ENCODE peak calls at places on chromosomes 1 and 21, in five cellular contexts. One of them, this sample, is unnamed.

GRCh38 chr21:33360871-33361602 is 36.3 kb downstream of the IFNAR1 start:
- DNase-seq in trophoblast cell: peak
- DNase-seq in H1: peak
- DNase-seq in neuronal stem cell: peak
- DNase-seq in mesenchymal stem cell: peak
- DNase-seq in this sample: peak

GRCh38 chr1:32885691-32886011 is 640 bp upstream of the HPCA start:
- DNase-seq in mesenchymal stem cell: no peak
- DNase-seq in trophoblast cell: no peak
- DNase-seq in H1: no peak
- DNase-seq in neuronal stem cell: no peak
- DNase-seq in this sample: no peak

GRCh38 chr1:197865809-197866208 is 36.6 kb upstream of the C1orf53 start:
- DNase-seq in mesenchymal stem cell: no peak
- DNase-seq in neuronal stem cell: no peak
- DNase-seq in H1: no peak
- DNase-seq in trophoblast cell: no peak
- DNase-seq in this sample: no peak

GRCh38 chr1:225449261-225449660 is 21.4 kb upstream of the LBR start:
- DNase-seq in neuronal stem cell: no peak
- DNase-seq in mesenchymal stem cell: no peak
- DNase-seq in trophoblast cell: no peak
- DNase-seq in H1: no peak
- DNase-seq in this sample: no peak

GRCh38 chr1:26811057-26811456 is 15.4 kb upstream of the ZDHHC18 start:
- DNase-seq in trophoblast cell: no peak
- DNase-seq in neuronal stem cell: no peak
- DNase-seq in H1: no peak
- DNase-seq in mesenchymal stem cell: no peak
- DNase-seq in this sample: no peak

GRCh38 chr1:36520771-36521420 is 38.2 kb upstream of the CSF3R start:
- DNase-seq in mesenchymal stem cell: no peak
- DNase-seq in neuronal stem cell: no peak
- DNase-seq in H1: no peak
- DNase-seq in trophoblast cell: no peak
- DNase-seq in this sample: no peak

GRCh38 chr21:35682874-35683549 is 377.3 kb downstream of the SETD4 start:
- DNase-seq in neuronal stem cell: no peak
- DNase-seq in trophoblast cell: no peak
- DNase-seq in H1: no peak
- DNase-seq in mesenchymal stem cell: no peak
- DNase-seq in this sample: no peak

GRCh38 chr1:32494196-32494595 is 29.3 kb downstream of the ZBTB8B start:
- DNase-seq in neuronal stem cell: no peak
- DNase-seq in mesenchymal stem cell: peak
- DNase-seq in trophoblast cell: peak
- DNase-seq in H1: no peak
- DNase-seq in this sample: no peak

GRCh38 chr1:47402591-47402990 is 13.5 kb upstream of the FOXE3 start:
- DNase-seq in mesenchymal stem cell: no peak
- DNase-seq in neuronal stem cell: no peak
- DNase-seq in H1: no peak
- DNase-seq in trophoblast cell: peak
- DNase-seq in this sample: no peak

GRCh38 chr1:61637470-61637869 is 87.5 kb downstream of the TM2D1 start:
- DNase-seq in trophoblast cell: no peak
- DNase-seq in mesenchymal stem cell: no peak
- DNase-seq in neuronal stem cell: no peak
- DNase-seq in H1: no peak
- DNase-seq in this sample: no peak

GRCh38 chr1:116365857-116366256 is 7.2 kb upstream of the ATP1A1 start:
- DNase-seq in H1: no peak
- DNase-seq in mesenchymal stem cell: no peak
- DNase-seq in neuronal stem cell: no peak
- DNase-seq in trophoblast cell: no peak
- DNase-seq in this sample: no peak

GRCh38 chr1:36807262-36807661 is 227.1 kb downstream of the GRIK3 start:
- DNase-seq in mesenchymal stem cell: no peak
- DNase-seq in trophoblast cell: no peak
- DNase-seq in H1: no peak
- DNase-seq in neuronal stem cell: no peak
- DNase-seq in this sample: no peak

GRCh38 chr1:226903819-226904710 is 33.6 kb downstream of the PSEN2 start:
- DNase-seq in mesenchymal stem cell: no peak
- DNase-seq in trophoblast cell: no peak
- DNase-seq in neuronal stem cell: no peak
- DNase-seq in H1: no peak
- DNase-seq in this sample: no peak

GRCh38 chr21:45982758-45983731 is 1.5 kb downstream of the COL6A1 start:
- DNase-seq in trophoblast cell: no peak
- DNase-seq in neuronal stem cell: no peak
- DNase-seq in mesenchymal stem cell: no peak
- DNase-seq in H1: no peak
- DNase-seq in this sample: no peak

GRCh38 chr1:109827466-109827865 is 63.7 kb upstream of the EPS8L3 start:
- DNase-seq in trophoblast cell: no peak
- DNase-seq in mesenchymal stem cell: no peak
- DNase-seq in H1: no peak
- DNase-seq in neuronal stem cell: no peak
- DNase-seq in this sample: no peak

GRCh38 chr1:30715216-30715615 is 8.2 kb downstream of the MATN1 start:
- DNase-seq in trophoblast cell: no peak
- DNase-seq in neuronal stem cell: no peak
- DNase-seq in mesenchymal stem cell: no peak
- DNase-seq in H1: no peak
- DNase-seq in this sample: no peak

GRCh38 chr1:59219926-59220325 is 77.0 kb upstream of the FGGY start:
- DNase-seq in trophoblast cell: no peak
- DNase-seq in neuronal stem cell: no peak
- DNase-seq in H1: no peak
- DNase-seq in mesenchymal stem cell: no peak
- DNase-seq in this sample: no peak

GRCh38 chr1:65245290-65245689 is 64.1 kb upstream of the DNAJC6 start:
- DNase-seq in H1: no peak
- DNase-seq in neuronal stem cell: no peak
- DNase-seq in mesenchymal stem cell: no peak
- DNase-seq in trophoblast cell: no peak
- DNase-seq in this sample: no peak

GRCh38 chr1:212702672-212703071 is 3.0 kb upstream of the BATF3 start:
- DNase-seq in neuronal stem cell: no peak
- DNase-seq in H1: no peak
- DNase-seq in trophoblast cell: peak
- DNase-seq in mesenchymal stem cell: no peak
- DNase-seq in this sample: no peak

DNA sequence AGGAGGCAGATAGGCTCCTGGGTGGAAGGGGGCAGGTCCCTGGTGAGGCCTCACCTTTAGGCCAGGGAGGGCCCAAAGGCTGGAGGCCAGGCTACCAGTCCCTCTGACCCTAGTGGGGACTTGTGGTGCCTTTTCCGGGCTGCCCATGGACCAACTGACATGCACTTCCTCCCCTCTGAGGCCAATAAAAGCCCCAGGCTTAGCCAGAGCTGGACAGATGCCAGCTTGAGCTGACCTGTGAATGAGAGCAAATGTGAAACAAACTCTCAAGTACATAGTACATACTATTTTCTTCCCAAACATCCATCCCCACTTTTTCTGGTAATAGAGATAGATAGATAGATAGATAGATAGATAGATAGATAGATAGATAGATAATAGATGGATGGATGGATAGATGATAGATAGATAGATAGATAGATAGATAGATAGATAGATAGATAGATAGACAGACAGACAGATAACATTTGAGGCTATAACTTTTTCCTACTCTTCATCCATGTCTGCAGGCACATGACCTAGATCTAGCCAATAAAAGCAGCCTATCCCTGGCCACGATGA is 9.1 kb upstream of the CTTNBP2NL start:
- DNase-seq in trophoblast cell: no peak
- DNase-seq in mesenchymal stem cell: no peak
- DNase-seq in H1: no peak
- DNase-seq in neuronal stem cell: no peak
- DNase-seq in this sample: no peak
- H2BK12ac ChIP-seq in trophoblast cell: no peak
- H2BK12ac ChIP-seq in mesenchymal stem cell: no peak
- H2BK12ac ChIP-seq in H1: no peak
- H2BK12ac ChIP-seq in neuronal stem cell: no peak
- H2BK12ac ChIP-seq in this sample: no peak

DNA sequence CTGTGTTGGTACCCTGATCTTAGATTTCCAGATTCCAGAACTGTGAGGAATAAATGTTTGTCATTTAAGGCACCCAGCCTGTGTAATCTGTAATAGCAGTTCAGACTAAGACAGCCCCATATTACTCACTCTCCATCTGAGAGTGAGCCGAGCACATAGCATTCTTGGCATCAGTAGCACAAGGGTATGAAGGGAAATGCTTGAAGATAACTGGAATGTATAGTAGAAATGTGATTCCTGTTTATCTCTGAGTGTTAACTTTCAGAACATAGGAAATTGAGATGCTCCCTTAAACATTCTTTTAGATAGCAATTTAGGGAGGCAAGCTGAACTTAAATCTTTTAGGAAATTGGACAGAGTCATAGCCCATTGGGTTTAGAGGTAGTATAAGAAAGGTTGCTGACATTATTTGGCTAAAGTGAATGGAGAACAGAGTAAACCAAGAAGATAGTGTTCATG is 73.4 kb downstream of the LRRC8D start:
- DNase-seq in trophoblast cell: peak
- DNase-seq in mesenchymal stem cell: peak
- DNase-seq in H1: no peak
- DNase-seq in neuronal stem cell: no peak
- DNase-seq in this sample: no peak
- H3K4ac ChIP-seq in trophoblast cell: no peak
- H3K4ac ChIP-seq in mesenchymal stem cell: no peak
- H3K4ac ChIP-seq in H1: no peak
- H3K4ac ChIP-seq in neuronal stem cell: no peak
- H3K4ac ChIP-seq in this sample: no peak

DNA sequence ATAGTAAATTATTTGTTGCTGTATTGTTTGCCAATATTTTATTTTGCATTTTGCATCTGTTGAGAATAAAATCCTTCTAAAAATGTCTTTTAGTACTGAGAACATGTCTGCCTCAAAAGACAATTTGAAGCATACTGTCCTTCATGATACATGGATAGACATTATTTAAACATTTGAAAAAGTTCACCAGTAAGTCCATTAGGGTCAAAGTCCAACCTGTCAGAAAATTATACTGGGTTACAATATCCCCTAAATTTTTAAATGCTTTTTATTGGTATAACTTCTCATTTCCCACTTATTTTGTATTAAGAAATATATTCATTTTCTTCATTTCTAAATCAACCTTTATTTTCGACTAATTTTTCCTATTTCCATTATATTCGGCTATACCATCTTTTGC is 9.3 kb downstream of the CHML start:
- DNase-seq in H1: no peak
- DNase-seq in trophoblast cell: no peak
- DNase-seq in neuronal stem cell: no peak
- DNase-seq in mesenchymal stem cell: no peak
- DNase-seq in this sample: no peak
- H2BK12ac ChIP-seq in H1: no peak
- H2BK12ac ChIP-seq in trophoblast cell: no peak
- H2BK12ac ChIP-seq in neuronal stem cell: no peak
- H2BK12ac ChIP-seq in mesenchymal stem cell: no peak
- H2BK12ac ChIP-seq in this sample: no peak

GRCh38 chr1:237220243-237220642 is 178.3 kb downstream of the RYR2 start:
- DNase-seq in H1: no peak
- DNase-seq in mesenchymal stem cell: no peak
- DNase-seq in neuronal stem cell: no peak
- DNase-seq in trophoblast cell: no peak
- DNase-seq in this sample: no peak

GRCh38 chr1:237219751-237220150 is 177.8 kb downstream of the RYR2 start:
- DNase-seq in H1: no peak
- DNase-seq in trophoblast cell: no peak
- DNase-seq in mesenchymal stem cell: no peak
- DNase-seq in neuronal stem cell: no peak
- DNase-seq in this sample: no peak

GRCh38 chr1:237227507-237227906 is 185.5 kb downstream of the RYR2 start:
- DNase-seq in trophoblast cell: no peak
- DNase-seq in H1: no peak
- DNase-seq in mesenchymal stem cell: no peak
- DNase-seq in neuronal stem cell: no peak
- DNase-seq in this sample: no peak

GRCh38 chr1:237226177-237226944 is 184.4 kb downstream of the RYR2 start:
- DNase-seq in neuronal stem cell: no peak
- DNase-seq in H1: no peak
- DNase-seq in trophoblast cell: no peak
- DNase-seq in mesenchymal stem cell: no peak
- DNase-seq in this sample: no peak

DNA sequence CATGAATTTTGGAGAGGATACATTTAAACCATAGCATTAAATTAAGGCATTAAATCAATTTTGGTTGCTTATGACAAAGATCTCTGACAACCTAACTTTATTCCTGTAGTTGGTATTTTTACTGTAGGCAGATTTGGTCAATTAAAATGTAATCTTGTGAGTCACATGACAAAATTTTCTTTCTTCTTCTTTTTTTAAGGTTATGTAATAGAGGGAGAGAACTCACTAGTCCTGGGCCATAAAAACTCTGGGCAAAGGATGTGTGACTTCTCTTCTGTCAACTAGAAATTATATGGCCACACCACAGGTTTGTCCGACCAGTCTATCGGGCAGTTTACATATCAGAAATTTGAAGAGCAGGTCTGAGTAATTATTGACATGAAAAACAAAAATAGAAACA is 181.4 kb downstream of the RYR2 start:
- DNase-seq in mesenchymal stem cell: no peak
- DNase-seq in trophoblast cell: no peak
- DNase-seq in neuronal stem cell: no peak
- DNase-seq in H1: no peak
- DNase-seq in this sample: no peak
- H3K4ac ChIP-seq in mesenchymal stem cell: no peak
- H3K4ac ChIP-seq in trophoblast cell: no peak
- H3K4ac ChIP-seq in neuronal stem cell: no peak
- H3K4ac ChIP-seq in H1: no peak
- H3K4ac ChIP-seq in this sample: no peak

DNA sequence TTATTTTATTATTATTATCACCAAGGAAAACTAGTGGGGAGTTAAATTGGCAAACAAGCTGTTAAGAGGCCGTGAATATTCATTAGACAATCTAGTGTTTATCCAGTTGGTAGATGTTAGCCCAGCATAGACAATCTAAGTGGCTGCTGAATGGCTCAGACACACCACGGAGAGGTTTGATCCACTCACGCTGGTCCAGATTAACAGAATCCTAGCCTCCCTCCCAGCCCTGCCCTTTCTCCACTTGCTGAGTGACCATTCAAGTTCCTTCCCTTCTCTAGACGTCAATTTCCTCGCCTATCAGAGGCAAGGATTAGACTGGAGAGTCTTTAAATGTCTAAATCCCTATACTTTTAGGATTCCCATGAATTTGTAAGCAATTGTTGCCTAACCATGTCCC is 80.1 kb downstream of the RRAGC start:
- DNase-seq in neuronal stem cell: no peak
- DNase-seq in H1: no peak
- DNase-seq in trophoblast cell: no peak
- DNase-seq in mesenchymal stem cell: no peak
- DNase-seq in this sample: no peak
- H2BK12ac ChIP-seq in neuronal stem cell: no peak
- H2BK12ac ChIP-seq in H1: no peak
- H2BK12ac ChIP-seq in trophoblast cell: no peak
- H2BK12ac ChIP-seq in mesenchymal stem cell: no peak
- H2BK12ac ChIP-seq in this sample: no peak